ENCODE peak calls at places on chromosomes 4 and X, in nine cellular contexts. M, K, W, L, G, J, Z, A and Y are unnamed samples.

GRCh38 chr4:16775411-16776154 is 122.9 kb downstream of the LDB2 start:
- DNase-seq in M (no peak), K (no peak), W (no peak), L (no peak), G (no peak), J (no peak), Z (no peak), A (no peak), Y (no peak)

GRCh38 chrX:1103360-1103759 is 109.1 kb downstream of the CRLF2 start:
- DNase-seq in M (no peak), K (no peak), W (no peak), L (peak; percentile 13), G (no peak), J (no peak), Z (no peak), A (no peak), Y (no peak)

GRCh38 chr4:37893164-37893563 is 2.3 kb downstream of the TBC1D1 start:
- DNase-seq in M (no peak), K (no peak), W (no peak), L (no peak), G (no peak), J (no peak), Z (no peak), A (no peak), Y (no peak)

GRCh38 chrX:103012945-103013344 is 51.0 kb downstream of the BEX1 start:
- DNase-seq in M (no peak), K (no peak), W (no peak), L (no peak), G (no peak), J (no peak), Z (no peak), A (no peak), Y (no peak)

GRCh38 chrX:73524906-73525305 is 38.1 kb upstream of the CHIC1 start:
- DNase-seq in M (no peak), K (no peak), W (no peak), L (no peak), G (no peak), J (no peak), Z (no peak), A (no peak), Y (no peak)

GRCh38 chr4:6854098-6854744 is 55.4 kb upstream of the TBC1D14 start:
- DNase-seq in M (no peak), K (no peak), W (no peak), L (no peak), G (no peak), J (no peak), Z (no peak), A (no peak), Y (peak; percentile 27)

GRCh38 chr4:2794707-2795557 is 2.0 kb downstream of the SH3BP2 start:
- DNase-seq in M (peak; percentile 86), K (peak; percentile 93), W (peak; percentile 52), L (peak; percentile 81), G (no peak), J (no peak), Z (no peak), A (peak; percentile 73), Y (no peak)

GRCh38 chrX:107747596-107748161 is 27.9 kb downstream of the TSC22D3 start:
- DNase-seq in M (peak; percentile 49), K (peak; percentile 76), W (no peak), L (no peak), G (no peak), J (peak; percentile 72), Z (peak; percentile 75), A (peak; percentile 66), Y (peak; percentile 13)

GRCh38 chr4:88382621-88383020 is 4.0 kb downstream of the HERC6 start:
- DNase-seq in M (no peak), K (no peak), W (no peak), L (no peak), G (no peak), J (no peak), Z (no peak), A (no peak), Y (no peak)

GRCh38 chr4:102791318-102791835 is 30.6 kb upstream of the MANBA start:
- DNase-seq in M (no peak), K (no peak), W (no peak), L (no peak), G (no peak), J (no peak), Z (no peak), A (no peak), Y (no peak)

GRCh38 chrX:114964374-114964773 is 53.0 kb downstream of the IL13RA2 start:
- DNase-seq in M (no peak), K (no peak), W (no peak), L (no peak), G (no peak), J (no peak), Z (no peak), A (no peak), Y (no peak)

GRCh38 chr4:40514409-40515025 is 115.1 kb downstream of the RBM47 start:
- DNase-seq in M (no peak), K (no peak), W (peak; percentile 68), L (no peak), G (no peak), J (no peak), Z (no peak), A (no peak), Y (no peak)

GRCh38 chr4:91830681-91831395 is 472.9 kb upstream of the GRID2 start:
- DNase-seq in M (no peak), K (no peak), W (no peak), L (no peak), G (no peak), J (no peak), Z (no peak), A (no peak), Y (no peak)

GRCh38 chr4:23819041-23819511 is 70.8 kb downstream of the PPARGC1A start:
- DNase-seq in M (peak; percentile 46), K (no peak), W (no peak), L (no peak), G (no peak), J (peak; percentile 9), Z (no peak), A (peak; percentile 35), Y (no peak)

GRCh38 chr4:173478884-173479283 is 51.1 kb downstream of the HAND2 start:
- DNase-seq in M (no peak), K (no peak), W (no peak), L (no peak), G (no peak), J (peak; percentile 38), Z (no peak), A (no peak), Y (no peak)

GRCh38 chrX:40154229-40154852 is 56.6 kb upstream of the BCOR start:
- DNase-seq in M (no peak), K (no peak), W (peak; percentile 27), L (no peak), G (no peak), J (peak; percentile 83), Z (peak; percentile 68), A (no peak), Y (peak; percentile 76)

GRCh38 chr4:181661090-181661489 is 582.1 kb upstream of the TENM3 start:
- DNase-seq in M (no peak), K (no peak), W (no peak), L (no peak), G (no peak), J (peak; percentile 52), Z (no peak), A (peak; percentile 93), Y (no peak)

GRCh38 chr4:93842512-93843252 is 14.1 kb downstream of the ATOH1 start:
- DNase-seq in M (no peak), K (no peak), W (no peak), L (no peak), G (no peak), J (no peak), Z (no peak), A (no peak), Y (no peak)

GRCh38 chr4:78954048-78954666 is 14.9 kb upstream of the PAQR3 start:
- DNase-seq in M (no peak), K (no peak), W (no peak), L (no peak), G (no peak), J (peak; percentile 31), Z (peak; percentile 43), A (peak; percentile 11), Y (no peak)

GRCh38 chr4:108370291-108370690 is 201.6 kb upstream of the LEF1 start:
- DNase-seq in M (no peak), K (no peak), W (no peak), L (no peak), G (no peak), J (no peak), Z (no peak), A (no peak), Y (no peak)